ENCODE peak calls at places on chromosomes 12 and 14, in six cellular contexts. E is suprapubic skin, I is prostate gland, N is H1, G is SK-N-SH, M is endothelial cell of umbilical vein. K is an unnamed sample. For H3K27me3, the result is how much of the 10 kb centered on the place peaks cover.

GRCh38 chr14:99604766-99605298 is 825 bp upstream of the CCDC85C start:
- DNase-seq in E (no peak), I (no peak), N (no peak), G (peak), M (peak), K (no peak)

GRCh38 chr12:56995930-56996496 is 10.3 kb downstream of the ZBTB39 start:
- DNase-seq in E (no peak), I (no peak), N (no peak), G (no peak), M (no peak), K (no peak)

GRCh38 chr14:106422066-106422465 is 895.7 kb downstream of the TMEM121 start:
- DNase-seq in E (no peak), I (no peak), N (no peak), G (no peak), M (no peak), K (no peak)

GRCh38 chr12:123363385-123363742 is 1.3 kb downstream of the SBNO1 start:
- DNase-seq in E (no peak), I (no peak), N (no peak), G (peak), M (no peak), K (no peak)

GRCh38 chr14:51639668-51640316 is 11.9 kb upstream of the FRMD6 start:
- DNase-seq in E (no peak), I (no peak), N (no peak), G (no peak), M (no peak), K (no peak)

GRCh38 chr12:58959639-58960300 is 39.5 kb upstream of the LRIG3 start:
- DNase-seq in E (no peak), I (no peak), N (no peak), G (no peak), M (no peak), K (no peak)

GRCh38 chr12:4116251-4117111 is 157.1 kb upstream of the CCND2 start:
- DNase-seq in E (no peak), I (no peak), N (no peak), G (no peak), M (peak), K (no peak)

GRCh38 chr12:89080797-89081470 is 271.4 kb downstream of the DUSP6 start:
- DNase-seq in E (no peak), I (no peak), N (no peak), G (no peak), M (peak), K (no peak)

GRCh38 chr14:28677381-28677780 is 89.2 kb upstream of the FOXG1 start:
- DNase-seq in E (no peak), I (no peak), N (no peak), G (no peak), M (no peak), K (no peak)

GRCh38 chr12:63937381-63938168 is 93.1 kb downstream of the SRGAP1 start:
- DNase-seq in E (no peak), I (no peak), N (no peak), G (peak), M (no peak), K (no peak)

GRCh38 chr14:56235388-56235787 is 117.2 kb downstream of the PELI2 start:
- DNase-seq in E (no peak), I (no peak), N (no peak), G (no peak), M (no peak), K (no peak)

GRCh38 chr14:53011053-53011462 is 60.2 kb upstream of the FERMT2 start:
- DNase-seq in E (peak), I (no peak), N (peak), G (no peak), M (no peak), K (peak)

GRCh38 chr12:121628536-121628935 is 2.2 kb downstream of the ORAI1 start:
- DNase-seq in E (no peak), I (no peak), N (no peak), G (peak), M (no peak), K (no peak)

GRCh38 chr12:123843912-123844748 is 82.0 kb downstream of the DNAH10 start:
- DNase-seq in E (no peak), I (no peak), N (no peak), G (no peak), M (no peak), K (no peak)

GRCh38 chr12:77118696-77119095 is 53.3 kb upstream of the E2F7 start:
- DNase-seq in E (no peak), I (no peak), N (no peak), G (no peak), M (no peak), K (no peak)

GRCh38 chr12:104526751-104527150 is 70.0 kb downstream of the CHST11 start:
- DNase-seq in E (no peak), I (no peak), N (no peak), G (no peak), M (no peak), K (no peak)

GRCh38 chr12:121939190-121939589 is 20.8 kb downstream of the CFAP251 start:
- DNase-seq in E (no peak), I (no peak), N (no peak), G (no peak), M (no peak), K (no peak)

GRCh38 chr12:124774462-124775167 is 89.0 kb downstream of the SCARB1 start:
- DNase-seq in E (no peak), I (no peak), N (no peak), G (no peak), M (no peak), K (no peak)

GRCh38 chr12:125228519-125229260 is 163.5 kb downstream of the AACS start:
- DNase-seq in E (no peak), I (no peak), N (no peak), G (no peak), M (no peak), K (no peak)

GRCh38 chr12:97716356-97716755 is 253.8 kb downstream of the RMST start:
- DNase-seq in E (no peak), I (no peak), N (peak), G (peak), M (no peak), K (no peak)

GRCh38 chr12:80041071-80041470 is 58.3 kb upstream of the OTOGL start:
- DNase-seq in E (no peak), I (no peak), N (no peak), G (no peak), M (no peak), K (no peak)

GRCh38 chr12:27273114-27273513 is 29.0 kb downstream of the STK38L start:
- DNase-seq in E (no peak), I (no peak), N (no peak), G (no peak), M (no peak), K (no peak)

GRCh38 chr12:27274706-27275105 is 30.6 kb downstream of the STK38L start:
- DNase-seq in E (no peak), I (no peak), N (no peak), G (no peak), M (peak), K (no peak)

GRCh38 chr12:27276275-27276674 is 32.2 kb downstream of the STK38L start:
- DNase-seq in E (no peak), I (no peak), N (no peak), G (no peak), M (no peak), K (no peak)

GRCh38 chr12:27270148-27270547 is 26.1 kb downstream of the STK38L start:
- DNase-seq in E (no peak), I (no peak), N (no peak), G (no peak), M (no peak), K (no peak)

GRCh38 chr12:27272375-27273028 is 28.4 kb downstream of the STK38L start:
- DNase-seq in E (no peak), I (no peak), N (no peak), G (no peak), M (peak), K (no peak)
- TF ChIP-seq POLR2AphosphoS5 in E (no peak), I (no peak), N (no peak), G (no peak), M (no peak), K (no peak)

DNA sequence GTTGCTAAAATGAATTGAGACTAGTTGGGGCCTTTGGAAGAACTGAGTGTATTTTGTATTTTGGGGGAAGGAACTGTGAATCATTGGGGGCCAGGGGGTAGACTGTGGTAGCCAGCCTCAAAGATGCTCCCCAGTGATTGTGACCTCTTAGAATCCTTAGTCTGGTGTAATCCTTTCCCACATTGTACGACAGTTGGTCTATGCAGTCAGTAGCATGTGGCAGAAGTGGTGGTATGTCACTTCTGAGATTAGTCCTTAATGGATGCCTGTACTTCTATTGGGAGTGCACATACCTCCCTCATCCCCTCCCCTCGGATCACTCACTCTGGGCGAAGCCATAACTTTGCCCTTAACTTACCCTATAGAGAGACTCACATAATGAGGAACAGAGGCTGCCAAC is 48.0 kb downstream of the USP15 start:
- DNase-seq in E (no peak), I (no peak), N (no peak), G (no peak), M (no peak), K (no peak)
- H3K27me3 ChIP-seq in E (under half), I (under half), N (under half), G (under half), M (under half), K (under half)

GRCh38 chr14:50040401-50040775 is 76.0 kb downstream of the VCPKMT start:
- DNase-seq in E (no peak), I (no peak), N (no peak), G (no peak), M (peak), K (no peak)

GRCh38 chr14:50041980-50042379 is 74.4 kb downstream of the VCPKMT start:
- DNase-seq in E (no peak), I (no peak), N (no peak), G (no peak), M (no peak), K (no peak)

GRCh38 chr14:50039120-50039517 is 77.3 kb downstream of the VCPKMT start:
- DNase-seq in E (no peak), I (no peak), N (no peak), G (no peak), M (no peak), K (no peak)

GRCh38 chr14:50039734-50040400 is 76.5 kb downstream of the VCPKMT start:
- DNase-seq in E (no peak), I (no peak), N (no peak), G (no peak), M (no peak), K (peak)

GRCh38 chr14:50040905-50041465 is 75.4 kb downstream of the VCPKMT start:
- DNase-seq in E (no peak), I (no peak), N (no peak), G (no peak), M (no peak), K (no peak)
- TF ChIP-seq POLR2AphosphoS5 in E (no peak), I (no peak), N (no peak), G (no peak), M (no peak), K (no peak)

DNA sequence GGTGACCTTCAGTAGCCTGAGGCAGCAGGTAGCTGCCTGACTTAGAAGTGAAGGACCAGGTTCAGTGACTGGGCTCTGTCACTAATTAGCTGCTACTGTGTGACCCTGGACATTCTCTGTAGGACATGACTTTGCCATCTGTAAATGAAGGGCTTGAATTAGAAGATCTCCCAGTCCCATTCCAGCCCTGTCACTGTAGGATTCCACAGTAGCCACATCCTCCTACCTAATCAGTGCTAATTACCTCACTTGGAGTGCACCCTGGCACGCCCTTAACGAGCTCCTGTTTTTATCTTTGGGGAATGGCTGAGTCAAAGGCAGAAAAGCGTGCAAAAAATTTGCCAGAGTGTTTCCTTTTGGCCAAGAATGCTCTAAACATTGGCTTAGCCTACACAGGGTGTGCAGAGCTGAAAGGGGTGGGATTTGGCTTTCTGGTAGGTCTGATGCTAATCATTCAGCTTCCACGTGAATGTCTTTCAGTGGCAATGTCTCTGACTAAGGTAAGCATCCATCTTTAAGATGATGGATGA is 6.8 kb downstream of the NTF3 start:
- DNase-seq in E (no peak), I (no peak), N (no peak), G (no peak), M (no peak), K (no peak)
- H3K27me3 ChIP-seq in E (under half), I (under half), N (under half), G (half or more), M (half or more), K (under half)

GRCh38 chr12:67782573-67782972 is 134.0 kb downstream of the DYRK2 start:
- DNase-seq in E (no peak), I (no peak), N (no peak), G (no peak), M (no peak), K (no peak)

GRCh38 chr12:67780580-67781084 is 132.1 kb downstream of the DYRK2 start:
- DNase-seq in E (no peak), I (no peak), N (no peak), G (no peak), M (no peak), K (no peak)

GRCh38 chr12:67784831-67785230 is 136.3 kb downstream of the DYRK2 start:
- DNase-seq in E (no peak), I (no peak), N (no peak), G (no peak), M (no peak), K (no peak)

GRCh38 chr12:67786086-67786485 is 137.5 kb downstream of the DYRK2 start:
- DNase-seq in E (no peak), I (no peak), N (no peak), G (no peak), M (no peak), K (no peak)

DNA sequence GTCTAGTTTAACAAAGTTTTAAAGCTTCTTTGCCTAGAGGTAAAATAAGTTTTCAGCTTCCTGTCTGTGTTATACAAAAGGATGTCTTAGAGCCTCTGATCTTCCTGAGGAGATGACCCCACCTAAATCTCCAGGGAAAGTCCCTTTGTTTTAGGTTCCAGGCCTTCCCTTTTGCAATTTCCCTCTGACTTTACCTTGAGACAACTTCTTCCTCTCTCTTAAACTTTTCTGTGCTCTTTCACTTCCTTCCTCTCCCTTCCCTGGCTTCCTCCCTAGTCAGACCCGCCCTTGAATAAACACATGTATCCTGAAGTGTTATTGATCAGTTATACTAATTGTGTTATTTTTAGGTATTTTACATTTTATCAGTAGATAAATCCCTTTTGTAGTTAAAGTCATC is 134.8 kb downstream of the DYRK2 start:
- DNase-seq in E (no peak), I (no peak), N (no peak), G (no peak), M (no peak), K (no peak)
- TF ChIP-seq POLR2AphosphoS5 in E (no peak), I (no peak), N (no peak), G (no peak), M (no peak), K (no peak)

GRCh38 chr14:101557811-101558738 is 3.2 kb upstream of the DIO3 start:
- DNase-seq in E (no peak), I (no peak), N (no peak), G (peak), M (no peak), K (no peak)

GRCh38 chr14:101554991-101555668 is 6.2 kb upstream of the DIO3 start:
- DNase-seq in E (no peak), I (no peak), N (no peak), G (peak), M (no peak), K (no peak)

GRCh38 chr14:101556131-101556530 is 5.2 kb upstream of the DIO3 start:
- DNase-seq in E (no peak), I (no peak), N (no peak), G (peak), M (no peak), K (no peak)

GRCh38 chr14:101557321-101557695 is 4.0 kb upstream of the DIO3 start:
- DNase-seq in E (no peak), I (no peak), N (no peak), G (peak), M (no peak), K (no peak)

GRCh38 chr14:101556566-101557320 is 4.6 kb upstream of the DIO3 start:
- DNase-seq in E (no peak), I (no peak), N (no peak), G (peak), M (no peak), K (peak)
- H3K27me3 ChIP-seq in E (half or more), I (under half), N (under half), G (under half), M (under half), K (under half)

GRCh38 chr12:6952121-6952859 is 1.1 kb downstream of the PTPN6 start:
- DNase-seq in E (peak), I (no peak), N (no peak), G (peak), M (no peak), K (no peak)
- TF ChIP-seq POLR2AphosphoS5 in E (no peak), I (no peak), N (no peak), G (no peak), M (no peak), K (no peak)

K was measured in breast epithelium.